ENCODE peak calls at places on chromosomes 16 and 17, in seven cellular contexts. One of them, this sample, is unnamed. For H3K9me3, the result is how much of the 10 kb centered on the place peaks cover.

GRCh38 chr17:29140631-29141483 is 39.3 kb downstream of the MYO18A start:
- DNase-seq in transverse colon: no peak
- DNase-seq in GM12878: no peak
- DNase-seq in stomach: no peak
- DNase-seq in HepG2: no peak
- DNase-seq in sigmoid colon: no peak
- DNase-seq in SK-N-SH: peak
- DNase-seq in this sample: no peak

GRCh38 chr17:42337442-42337841 is 49.1 kb downstream of the STAT5A start:
- DNase-seq in transverse colon: peak
- DNase-seq in GM12878: peak
- DNase-seq in stomach: no peak
- DNase-seq in HepG2: no peak
- DNase-seq in sigmoid colon: no peak
- DNase-seq in SK-N-SH: no peak
- DNase-seq in this sample: no peak

GRCh38 chr16:18804540-18804939 is 3.2 kb upstream of the ARL6IP1 start:
- DNase-seq in transverse colon: no peak
- DNase-seq in GM12878: no peak
- DNase-seq in stomach: no peak
- DNase-seq in HepG2: no peak
- DNase-seq in sigmoid colon: no peak
- DNase-seq in SK-N-SH: no peak
- DNase-seq in this sample: no peak

GRCh38 chr16:66925322-66925840 is at the start of gene RRAD:
- DNase-seq in transverse colon: peak
- DNase-seq in GM12878: no peak
- DNase-seq in stomach: no peak
- DNase-seq in HepG2: no peak
- DNase-seq in sigmoid colon: peak
- DNase-seq in SK-N-SH: no peak
- DNase-seq in this sample: peak

GRCh38 chr17:65886240-65886639 is 305.7 kb downstream of the CEP112 start:
- DNase-seq in transverse colon: no peak
- DNase-seq in GM12878: no peak
- DNase-seq in stomach: no peak
- DNase-seq in HepG2: no peak
- DNase-seq in sigmoid colon: no peak
- DNase-seq in SK-N-SH: no peak
- DNase-seq in this sample: no peak

GRCh38 chr16:64122177-64122576 is 999.7 kb downstream of the CDH11 start:
- DNase-seq in transverse colon: no peak
- DNase-seq in GM12878: no peak
- DNase-seq in stomach: no peak
- DNase-seq in HepG2: no peak
- DNase-seq in sigmoid colon: no peak
- DNase-seq in SK-N-SH: no peak
- DNase-seq in this sample: no peak

GRCh38 chr17:68074279-68074678 is 38.7 kb downstream of the KPNA2 start:
- DNase-seq in transverse colon: no peak
- DNase-seq in GM12878: no peak
- DNase-seq in stomach: no peak
- DNase-seq in HepG2: no peak
- DNase-seq in sigmoid colon: no peak
- DNase-seq in SK-N-SH: no peak
- DNase-seq in this sample: no peak

GRCh38 chr17:31494259-31495048 is 103.0 kb downstream of the RAB11FIP4 start:
- DNase-seq in transverse colon: peak
- DNase-seq in GM12878: peak
- DNase-seq in stomach: peak
- DNase-seq in HepG2: no peak
- DNase-seq in sigmoid colon: no peak
- DNase-seq in SK-N-SH: no peak
- DNase-seq in this sample: peak

GRCh38 chr17:32755045-32755805 is 121.7 kb downstream of the MYO1D start:
- DNase-seq in transverse colon: no peak
- DNase-seq in GM12878: no peak
- DNase-seq in stomach: no peak
- DNase-seq in HepG2: peak
- DNase-seq in sigmoid colon: no peak
- DNase-seq in SK-N-SH: peak
- DNase-seq in this sample: no peak

GRCh38 chr17:67443931-67444597 is 67.0 kb downstream of the PITPNC1 start:
- DNase-seq in transverse colon: no peak
- DNase-seq in GM12878: no peak
- DNase-seq in stomach: no peak
- DNase-seq in HepG2: no peak
- DNase-seq in sigmoid colon: peak
- DNase-seq in SK-N-SH: peak
- DNase-seq in this sample: no peak

GRCh38 chr17:27266228-27266627 is 27.7 kb upstream of the WSB1 start:
- DNase-seq in transverse colon: no peak
- DNase-seq in GM12878: no peak
- DNase-seq in stomach: no peak
- DNase-seq in HepG2: no peak
- DNase-seq in sigmoid colon: no peak
- DNase-seq in SK-N-SH: no peak
- DNase-seq in this sample: no peak

DNA sequence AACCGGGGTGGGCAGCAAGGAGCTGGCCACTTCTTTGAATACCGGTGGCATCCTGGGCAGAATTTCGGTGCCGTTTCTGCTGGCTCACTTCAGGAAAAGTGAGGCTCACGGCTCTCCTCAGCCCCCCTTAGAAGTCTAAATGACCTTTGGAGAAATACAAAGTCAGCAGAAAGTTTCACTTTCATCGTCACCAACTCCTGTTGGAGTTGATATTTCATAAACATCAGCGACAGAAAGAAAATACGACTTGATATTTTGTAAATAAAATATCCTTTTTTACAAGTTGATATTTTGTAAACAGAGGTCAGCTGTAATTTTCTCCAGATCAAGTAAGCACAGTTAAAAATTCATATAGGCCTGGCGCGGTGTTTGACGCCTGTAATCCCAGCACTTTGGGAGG is 781 bp downstream of the ZNF75A start:
- DNase-seq in transverse colon: no peak
- DNase-seq in GM12878: no peak
- DNase-seq in stomach: no peak
- DNase-seq in HepG2: no peak
- DNase-seq in sigmoid colon: no peak
- DNase-seq in SK-N-SH: no peak
- DNase-seq in this sample: no peak
- H3K9me3 ChIP-seq in transverse colon: half or more
- H3K9me3 ChIP-seq in GM12878: under half
- H3K9me3 ChIP-seq in stomach: half or more
- H3K9me3 ChIP-seq in HepG2: under half
- H3K9me3 ChIP-seq in sigmoid colon: under half
- H3K9me3 ChIP-seq in SK-N-SH: under half
- H3K9me3 ChIP-seq in this sample: under half

DNA sequence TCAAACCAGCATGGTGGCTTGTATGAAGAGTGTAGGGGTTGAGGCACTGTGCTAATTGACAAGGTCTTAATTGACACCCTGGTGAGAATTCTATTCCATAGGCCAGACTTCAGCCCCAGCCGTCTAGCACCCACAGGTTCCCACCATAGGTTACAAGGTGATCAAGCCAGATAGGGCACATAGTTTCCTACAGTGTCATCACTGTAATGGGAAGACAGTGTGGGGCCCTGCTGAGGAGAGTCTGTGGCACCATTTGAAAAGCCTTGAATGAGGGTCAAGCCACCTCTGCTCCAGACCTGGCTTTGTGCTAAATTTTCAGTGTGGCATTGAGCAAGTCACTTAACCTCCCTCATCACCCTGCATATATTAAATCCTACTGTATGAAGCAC is 36.2 kb downstream of the YPEL2 start:
- DNase-seq in transverse colon: no peak
- DNase-seq in GM12878: no peak
- DNase-seq in stomach: no peak
- DNase-seq in HepG2: peak
- DNase-seq in sigmoid colon: no peak
- DNase-seq in SK-N-SH: no peak
- DNase-seq in this sample: no peak
- TF ChIP-seq POLR2AphosphoS5 in transverse colon: no peak
- TF ChIP-seq POLR2AphosphoS5 in GM12878: no peak
- TF ChIP-seq POLR2AphosphoS5 in stomach: no peak
- TF ChIP-seq POLR2AphosphoS5 in HepG2: no peak
- TF ChIP-seq POLR2AphosphoS5 in sigmoid colon: no peak
- TF ChIP-seq POLR2AphosphoS5 in SK-N-SH: no peak
- TF ChIP-seq POLR2AphosphoS5 in this sample: no peak

GRCh38 chr16:82231021-82231787 is 61.2 kb upstream of the MPHOSPH6 start:
- DNase-seq in transverse colon: no peak
- DNase-seq in GM12878: no peak
- DNase-seq in stomach: no peak
- DNase-seq in HepG2: no peak
- DNase-seq in sigmoid colon: no peak
- DNase-seq in SK-N-SH: no peak
- DNase-seq in this sample: no peak
- TF ChIP-seq EP300 in transverse colon: no peak
- TF ChIP-seq EP300 in GM12878: no peak
- TF ChIP-seq EP300 in stomach: no peak
- TF ChIP-seq EP300 in HepG2: no peak
- TF ChIP-seq EP300 in sigmoid colon: no peak
- TF ChIP-seq EP300 in SK-N-SH: no peak
- TF ChIP-seq EP300 in this sample: no peak

GRCh38 chr17:57366177-57366557 is 109.8 kb downstream of the MSI2 start:
- DNase-seq in transverse colon: no peak
- DNase-seq in GM12878: no peak
- DNase-seq in stomach: no peak
- DNase-seq in HepG2: no peak
- DNase-seq in sigmoid colon: no peak
- DNase-seq in SK-N-SH: no peak
- DNase-seq in this sample: no peak
- H3K9me3 ChIP-seq in transverse colon: under half
- H3K9me3 ChIP-seq in GM12878: under half
- H3K9me3 ChIP-seq in stomach: under half
- H3K9me3 ChIP-seq in HepG2: under half
- H3K9me3 ChIP-seq in sigmoid colon: under half
- H3K9me3 ChIP-seq in SK-N-SH: under half
- H3K9me3 ChIP-seq in this sample: under half

GRCh38 chr16:88703486-88704309 is 2.5 kb downstream of the RNF166 start:
- DNase-seq in transverse colon: peak
- DNase-seq in GM12878: no peak
- DNase-seq in stomach: peak
- DNase-seq in HepG2: no peak
- DNase-seq in sigmoid colon: no peak
- DNase-seq in SK-N-SH: no peak
- DNase-seq in this sample: peak
- TF ChIP-seq POLR2AphosphoS5 in transverse colon: no peak
- TF ChIP-seq POLR2AphosphoS5 in GM12878: no peak
- TF ChIP-seq POLR2AphosphoS5 in stomach: peak
- TF ChIP-seq POLR2AphosphoS5 in HepG2: no peak
- TF ChIP-seq POLR2AphosphoS5 in sigmoid colon: no peak
- TF ChIP-seq POLR2AphosphoS5 in SK-N-SH: no peak
- TF ChIP-seq POLR2AphosphoS5 in this sample: peak

GRCh38 chr17:3944485-3945388 is 19.5 kb downstream of the ATP2A3 start:
- DNase-seq in transverse colon: peak
- DNase-seq in GM12878: no peak
- DNase-seq in stomach: peak
- DNase-seq in HepG2: no peak
- DNase-seq in sigmoid colon: peak
- DNase-seq in SK-N-SH: peak
- DNase-seq in this sample: peak

GRCh38 chr17:3947318-3947810 is 16.9 kb downstream of the ATP2A3 start:
- DNase-seq in transverse colon: no peak
- DNase-seq in GM12878: no peak
- DNase-seq in stomach: no peak
- DNase-seq in HepG2: no peak
- DNase-seq in sigmoid colon: no peak
- DNase-seq in SK-N-SH: no peak
- DNase-seq in this sample: peak

GRCh38 chr17:3946711-3947235 is 17.5 kb downstream of the ATP2A3 start:
- DNase-seq in transverse colon: no peak
- DNase-seq in GM12878: no peak
- DNase-seq in stomach: no peak
- DNase-seq in HepG2: no peak
- DNase-seq in sigmoid colon: no peak
- DNase-seq in SK-N-SH: no peak
- DNase-seq in this sample: no peak

GRCh38 chr17:3940965-3941698 is 23.1 kb downstream of the ATP2A3 start:
- DNase-seq in transverse colon: no peak
- DNase-seq in GM12878: no peak
- DNase-seq in stomach: no peak
- DNase-seq in HepG2: no peak
- DNase-seq in sigmoid colon: no peak
- DNase-seq in SK-N-SH: no peak
- DNase-seq in this sample: no peak

GRCh38 chr17:3943240-3943891 is 20.9 kb downstream of the ATP2A3 start:
- DNase-seq in transverse colon: no peak
- DNase-seq in GM12878: no peak
- DNase-seq in stomach: no peak
- DNase-seq in HepG2: no peak
- DNase-seq in sigmoid colon: no peak
- DNase-seq in SK-N-SH: no peak
- DNase-seq in this sample: no peak
- TF ChIP-seq EP300 in transverse colon: no peak
- TF ChIP-seq EP300 in GM12878: no peak
- TF ChIP-seq EP300 in stomach: no peak
- TF ChIP-seq EP300 in HepG2: no peak
- TF ChIP-seq EP300 in sigmoid colon: no peak
- TF ChIP-seq EP300 in SK-N-SH: no peak
- TF ChIP-seq EP300 in this sample: no peak

DNA sequence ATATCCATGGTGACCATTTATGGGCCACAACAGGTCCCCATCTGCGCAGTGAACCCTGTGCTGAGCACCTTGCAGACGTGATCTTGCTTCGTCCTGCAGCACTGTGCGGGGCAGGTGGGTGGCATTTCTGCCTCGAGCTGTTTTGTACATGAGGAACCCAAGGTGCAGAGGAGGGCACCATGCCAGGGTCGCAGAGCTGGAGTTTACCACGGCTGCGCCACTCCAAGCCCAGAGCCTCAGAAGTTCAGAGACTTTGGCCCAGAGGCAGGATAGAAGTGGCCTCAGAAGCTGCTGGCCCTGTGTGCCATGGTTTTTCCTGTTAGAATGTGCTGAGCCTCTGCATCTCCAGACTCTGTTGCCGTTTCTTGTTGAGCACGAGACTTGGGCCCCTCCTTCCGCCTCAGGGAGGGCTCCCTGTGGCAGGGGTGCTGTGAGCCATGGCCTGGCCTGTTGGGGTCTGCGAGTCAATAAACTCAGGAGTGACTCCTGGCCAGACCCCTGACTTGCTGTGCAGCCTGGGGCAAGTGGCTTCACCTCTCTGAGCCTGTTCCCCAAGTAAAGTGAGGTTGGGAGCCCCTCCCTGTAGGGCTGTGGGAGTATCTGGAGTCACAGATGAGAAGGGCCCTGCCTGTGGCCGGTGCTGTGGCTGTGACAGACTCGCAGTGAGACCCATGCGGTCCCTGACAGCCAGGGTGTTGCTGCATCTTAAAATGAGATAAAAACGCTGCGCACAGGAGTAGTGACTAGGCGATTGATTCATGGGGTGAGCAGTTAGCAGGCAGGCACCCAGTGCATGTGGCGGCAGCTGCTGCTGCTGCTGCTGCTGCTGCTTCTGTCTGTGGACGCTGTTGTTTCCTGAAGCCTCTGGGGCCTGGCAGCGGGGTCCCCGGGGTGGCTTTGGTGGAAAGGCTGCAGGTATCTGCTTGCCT is 11.8 kb downstream of the MAP2K3 start:
- DNase-seq in transverse colon: no peak
- DNase-seq in GM12878: no peak
- DNase-seq in stomach: peak
- DNase-seq in HepG2: no peak
- DNase-seq in sigmoid colon: peak
- DNase-seq in SK-N-SH: peak
- DNase-seq in this sample: no peak
- H3K9me3 ChIP-seq in transverse colon: under half
- H3K9me3 ChIP-seq in GM12878: under half
- H3K9me3 ChIP-seq in stomach: under half
- H3K9me3 ChIP-seq in HepG2: under half
- H3K9me3 ChIP-seq in sigmoid colon: under half
- H3K9me3 ChIP-seq in SK-N-SH: under half
- H3K9me3 ChIP-seq in this sample: under half

This sample was measured in upper lobe of left lung.